ENCODE peak calls at places on chromosome 14, in four cellular contexts. One of them, this sample, is unnamed.

GRCh38 chr14:29814153-29815057 is 113.2 kb downstream of the PRKD1 start:
- DNase-seq in left ventricle myocardium inferior: peak; percentile 74
- DNase-seq in heart left ventricle: peak; percentile 69
- DNase-seq in SJSA1: no peak
- DNase-seq in this sample: peak; percentile 90

GRCh38 chr14:75411194-75411552 is 16.6 kb upstream of the JDP2 start:
- DNase-seq in left ventricle myocardium inferior: no peak
- DNase-seq in heart left ventricle: no peak
- DNase-seq in SJSA1: no peak
- DNase-seq in this sample: no peak

GRCh38 chr14:33979613-33980276 is 28.9 kb upstream of the EGLN3 start:
- DNase-seq in left ventricle myocardium inferior: no peak
- DNase-seq in heart left ventricle: no peak
- DNase-seq in SJSA1: no peak
- DNase-seq in this sample: no peak

GRCh38 chr14:30345511-30345910 is 213.4 kb upstream of the G2E3 start:
- DNase-seq in left ventricle myocardium inferior: no peak
- DNase-seq in heart left ventricle: no peak
- DNase-seq in SJSA1: no peak
- DNase-seq in this sample: no peak

GRCh38 chr14:77037886-77038511 is 9.5 kb upstream of the IRF2BPL start:
- DNase-seq in left ventricle myocardium inferior: no peak
- DNase-seq in heart left ventricle: no peak
- DNase-seq in SJSA1: peak; percentile 72
- DNase-seq in this sample: no peak

GRCh38 chr14:22850944-22851790 is 14.8 kb downstream of the MMP14 start:
- DNase-seq in left ventricle myocardium inferior: peak; percentile 91
- DNase-seq in heart left ventricle: peak; percentile 90
- DNase-seq in SJSA1: peak; percentile 67
- DNase-seq in this sample: no peak

GRCh38 chr14:79325071-79325470 is 886.2 kb downstream of the DIO2 start:
- DNase-seq in left ventricle myocardium inferior: no peak
- DNase-seq in heart left ventricle: no peak
- DNase-seq in SJSA1: no peak
- DNase-seq in this sample: no peak

GRCh38 chr14:50447491-50447890 is 50.8 kb upstream of the CDKL1 start:
- DNase-seq in left ventricle myocardium inferior: no peak
- DNase-seq in heart left ventricle: no peak
- DNase-seq in SJSA1: no peak
- DNase-seq in this sample: no peak

GRCh38 chr14:47332939-47333338 is 342.5 kb downstream of the MDGA2 start:
- DNase-seq in left ventricle myocardium inferior: no peak
- DNase-seq in heart left ventricle: no peak
- DNase-seq in SJSA1: no peak
- DNase-seq in this sample: no peak

GRCh38 chr14:22410497-22410896 is 178.5 kb downstream of the DAD1 start:
- DNase-seq in left ventricle myocardium inferior: no peak
- DNase-seq in heart left ventricle: no peak
- DNase-seq in SJSA1: no peak
- DNase-seq in this sample: no peak

GRCh38 chr14:37585971-37586759 is 8.9 kb downstream of the FOXA1 start:
- DNase-seq in left ventricle myocardium inferior: no peak
- DNase-seq in heart left ventricle: no peak
- DNase-seq in SJSA1: no peak
- DNase-seq in this sample: no peak

GRCh38 chr14:77570706-77571293 is 45.6 kb downstream of the SPTLC2 start:
- DNase-seq in left ventricle myocardium inferior: no peak
- DNase-seq in heart left ventricle: no peak
- DNase-seq in SJSA1: no peak
- DNase-seq in this sample: no peak

GRCh38 chr14:99128185-99128584 is 143.8 kb downstream of the BCL11B start:
- DNase-seq in left ventricle myocardium inferior: no peak
- DNase-seq in heart left ventricle: no peak
- DNase-seq in SJSA1: no peak
- DNase-seq in this sample: peak; percentile 16

GRCh38 chr14:61510736-61511557 is 184.4 kb upstream of the HIF1A start:
- DNase-seq in left ventricle myocardium inferior: no peak
- DNase-seq in heart left ventricle: no peak
- DNase-seq in SJSA1: no peak
- DNase-seq in this sample: no peak
- H3K27ac ChIP-seq in left ventricle myocardium inferior: no peak overlapping the region
- H3K27ac ChIP-seq in heart left ventricle: no peak overlapping the region
- H3K27ac ChIP-seq in SJSA1: no peak overlapping the region
- H3K27ac ChIP-seq in this sample: peak overlapping the region; percentile 14

GRCh38 chr14:94411638-94412037 is 23.2 kb upstream of the SERPINA1 start:
- DNase-seq in left ventricle myocardium inferior: no peak
- DNase-seq in heart left ventricle: no peak
- DNase-seq in SJSA1: no peak
- DNase-seq in this sample: no peak
- H3K4me3 ChIP-seq in left ventricle myocardium inferior: no peak overlapping the region
- H3K4me3 ChIP-seq in heart left ventricle: no peak overlapping the region
- H3K4me3 ChIP-seq in SJSA1: no peak overlapping the region
- H3K4me3 ChIP-seq in this sample: no peak overlapping the region

DNA sequence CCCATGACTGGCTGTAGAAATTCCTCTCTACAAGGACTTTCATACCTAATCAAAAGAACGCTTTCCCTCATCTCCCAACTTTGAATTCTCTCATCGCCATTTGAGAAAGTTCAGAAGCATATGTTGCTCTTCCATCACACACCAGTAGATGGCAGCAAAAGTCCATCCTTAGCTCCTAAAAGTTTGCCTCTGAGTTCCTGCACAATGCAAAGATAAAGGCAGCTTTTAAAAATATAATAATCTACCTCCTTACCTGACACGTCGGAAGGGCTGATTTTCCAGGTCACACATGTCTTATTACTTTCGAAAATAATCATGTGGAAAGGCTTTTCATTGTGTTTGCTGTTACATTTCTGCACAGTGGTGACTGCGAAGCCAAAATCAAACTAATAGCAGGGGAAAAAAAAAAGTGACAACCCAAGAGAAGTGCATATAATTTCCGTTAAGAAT is 456.7 kb upstream of the SEL1L start:
- DNase-seq in left ventricle myocardium inferior: no peak
- DNase-seq in heart left ventricle: no peak
- DNase-seq in SJSA1: no peak
- DNase-seq in this sample: no peak
- H3K27ac ChIP-seq in left ventricle myocardium inferior: no peak overlapping the region
- H3K27ac ChIP-seq in heart left ventricle: no peak overlapping the region
- H3K27ac ChIP-seq in SJSA1: no peak overlapping the region
- H3K27ac ChIP-seq in this sample: no peak overlapping the region

GRCh38 chr14:28760431-28760996 is 6.1 kb upstream of the FOXG1 start:
- DNase-seq in left ventricle myocardium inferior: no peak
- DNase-seq in heart left ventricle: no peak
- DNase-seq in SJSA1: no peak
- DNase-seq in this sample: no peak
- H3K4me3 ChIP-seq in left ventricle myocardium inferior: no peak overlapping the region
- H3K4me3 ChIP-seq in heart left ventricle: no peak overlapping the region
- H3K4me3 ChIP-seq in SJSA1: no peak overlapping the region
- H3K4me3 ChIP-seq in this sample: peak overlapping the region; percentile 28

GRCh38 chr14:54687750-54688119 is 120.8 kb downstream of the SAMD4A start:
- DNase-seq in left ventricle myocardium inferior: peak; percentile 36
- DNase-seq in heart left ventricle: no peak
- DNase-seq in SJSA1: no peak
- DNase-seq in this sample: no peak

GRCh38 chr14:54691525-54692260 is 124.8 kb downstream of the SAMD4A start:
- DNase-seq in left ventricle myocardium inferior: peak; percentile 79
- DNase-seq in heart left ventricle: peak; percentile 86
- DNase-seq in SJSA1: peak; percentile 75
- DNase-seq in this sample: peak; percentile 76

GRCh38 chr14:54690887-54691286 is 124.0 kb downstream of the SAMD4A start:
- DNase-seq in left ventricle myocardium inferior: no peak
- DNase-seq in heart left ventricle: no peak
- DNase-seq in SJSA1: no peak
- DNase-seq in this sample: no peak

GRCh38 chr14:54688229-54688628 is 121.3 kb downstream of the SAMD4A start:
- DNase-seq in left ventricle myocardium inferior: no peak
- DNase-seq in heart left ventricle: no peak
- DNase-seq in SJSA1: no peak
- DNase-seq in this sample: no peak

GRCh38 chr14:54689928-54690327 is 123.0 kb downstream of the SAMD4A start:
- DNase-seq in left ventricle myocardium inferior: no peak
- DNase-seq in heart left ventricle: no peak
- DNase-seq in SJSA1: no peak
- DNase-seq in this sample: no peak
- H3K27ac ChIP-seq in left ventricle myocardium inferior: peak overlapping the region; percentile 94
- H3K27ac ChIP-seq in heart left ventricle: peak overlapping the region; percentile 5
- H3K27ac ChIP-seq in SJSA1: no peak overlapping the region
- H3K27ac ChIP-seq in this sample: no peak overlapping the region

GRCh38 chr14:104111301-104112112 is 26.0 kb downstream of the ASPG start:
- DNase-seq in left ventricle myocardium inferior: peak; percentile 11
- DNase-seq in heart left ventricle: peak; percentile 46
- DNase-seq in SJSA1: no peak
- DNase-seq in this sample: no peak

GRCh38 chr14:104113631-104114420 is 24.6 kb upstream of the KIF26A start:
- DNase-seq in left ventricle myocardium inferior: peak; percentile 8
- DNase-seq in heart left ventricle: peak; percentile 52
- DNase-seq in SJSA1: no peak
- DNase-seq in this sample: no peak

GRCh38 chr14:104112609-104113571 is 25.5 kb upstream of the KIF26A start:
- DNase-seq in left ventricle myocardium inferior: peak; percentile 12
- DNase-seq in heart left ventricle: peak; percentile 42
- DNase-seq in SJSA1: no peak
- DNase-seq in this sample: no peak

GRCh38 chr14:104110491-104111209 is 25.1 kb downstream of the ASPG start:
- DNase-seq in left ventricle myocardium inferior: peak; percentile 5
- DNase-seq in heart left ventricle: peak; percentile 46
- DNase-seq in SJSA1: no peak
- DNase-seq in this sample: no peak

GRCh38 chr14:104112113-104112505 is 26.3 kb upstream of the KIF26A start:
- DNase-seq in left ventricle myocardium inferior: peak; percentile 4
- DNase-seq in heart left ventricle: no peak
- DNase-seq in SJSA1: no peak
- DNase-seq in this sample: no peak
- H3K4me3 ChIP-seq in left ventricle myocardium inferior: no peak overlapping the region
- H3K4me3 ChIP-seq in heart left ventricle: no peak overlapping the region
- H3K4me3 ChIP-seq in SJSA1: no peak overlapping the region
- H3K4me3 ChIP-seq in this sample: no peak overlapping the region

GRCh38 chr14:69260979-69261605 is 1.1 kb downstream of the GALNT16 start:
- DNase-seq in left ventricle myocardium inferior: peak; percentile 50
- DNase-seq in heart left ventricle: peak; percentile 81
- DNase-seq in SJSA1: no peak
- DNase-seq in this sample: peak; percentile 51

GRCh38 chr14:69262516-69262915 is 2.6 kb downstream of the GALNT16 start:
- DNase-seq in left ventricle myocardium inferior: no peak
- DNase-seq in heart left ventricle: no peak
- DNase-seq in SJSA1: no peak
- DNase-seq in this sample: no peak

GRCh38 chr14:69261761-69262331 is 1.9 kb downstream of the GALNT16 start:
- DNase-seq in left ventricle myocardium inferior: peak; percentile 61
- DNase-seq in heart left ventricle: no peak
- DNase-seq in SJSA1: no peak
- DNase-seq in this sample: no peak

GRCh38 chr14:69263771-69264170 is 3.8 kb downstream of the GALNT16 start:
- DNase-seq in left ventricle myocardium inferior: peak; percentile 46
- DNase-seq in heart left ventricle: no peak
- DNase-seq in SJSA1: no peak
- DNase-seq in this sample: peak; percentile 78

DNA sequence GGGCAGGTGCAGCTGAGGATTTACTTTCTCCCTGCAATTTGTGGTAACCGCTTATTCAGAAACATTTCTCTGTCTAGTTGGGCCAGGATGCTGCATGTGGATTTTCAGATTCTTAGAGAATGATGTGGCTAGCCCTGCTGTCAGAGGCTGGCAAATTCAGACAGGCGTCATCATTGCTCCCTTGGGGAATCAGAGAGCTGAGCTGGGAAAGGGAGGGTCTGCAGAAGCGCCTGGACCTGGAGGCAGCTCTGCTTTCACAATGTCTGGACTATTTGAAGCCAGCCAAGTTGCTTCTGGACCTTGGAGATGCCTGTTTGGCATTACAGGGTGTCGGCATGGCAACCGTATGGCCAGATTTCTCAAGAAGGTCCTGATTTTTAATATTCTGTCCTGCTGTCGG is 3.4 kb downstream of the GALNT16 start:
- DNase-seq in left ventricle myocardium inferior: peak; percentile 62
- DNase-seq in heart left ventricle: no peak
- DNase-seq in SJSA1: no peak
- DNase-seq in this sample: no peak
- H3K27ac ChIP-seq in left ventricle myocardium inferior: peak overlapping the region; percentile 91
- H3K27ac ChIP-seq in heart left ventricle: peak overlapping the region; percentile 32
- H3K27ac ChIP-seq in SJSA1: no peak overlapping the region
- H3K27ac ChIP-seq in this sample: no peak overlapping the region